ENCODE peak calls at places on chromosomes 12 and 14, in ten cellular contexts. Q is ovary; M is IMR-90; H is Peyer's patch; K is naive thymus-derived CD4-positive, alpha-beta T cell; Y is A549; U is esophagus muscularis mucosa; G is CD4-positive, CD25-positive, alpha-beta regulatory T cell; B is HCT116; P is left ventricle myocardium inferior. X is an unnamed sample.

GRCh38 chr14:89117017-89117416 is 292.6 kb downstream of the TTC8 start:
- DNase-seq in Q (no peak), M (no peak), H (no peak), K (no peak), Y (no peak), U (no peak), G (no peak), B (no peak), P (no peak), X (no peak)

GRCh38 chr12:122048156-122048555 is 26.5 kb downstream of the BCL7A start:
- DNase-seq in Q (no peak), M (peak; percentile 26), H (no peak), K (no peak), Y (no peak), U (no peak), G (no peak), B (no peak), P (no peak), X (no peak)

GRCh38 chr14:55938249-55938791 is 179.9 kb upstream of the PELI2 start:
- DNase-seq in Q (no peak), M (peak; percentile 19), H (no peak), K (no peak), Y (no peak), U (peak; percentile 57), G (no peak), B (no peak), P (peak; percentile 55), X (no peak)

GRCh38 chr14:39668449-39668848 is 236.2 kb upstream of the FBXO33 start:
- DNase-seq in Q (no peak), M (no peak), H (no peak), K (no peak), Y (no peak), U (no peak), G (no peak), B (no peak), P (no peak), X (no peak)

GRCh38 chr12:28176295-28176694 is 14.0 kb upstream of the CCDC91 start:
- DNase-seq in Q (no peak), M (no peak), H (no peak), K (no peak), Y (no peak), U (no peak), G (no peak), B (no peak), P (no peak), X (no peak)

GRCh38 chr12:69225251-69225910 is 14.0 kb upstream of the CPSF6 start:
- DNase-seq in Q (no peak), M (no peak), H (no peak), K (no peak), Y (no peak), U (no peak), G (no peak), B (no peak), P (no peak), X (no peak)

GRCh38 chr14:74606727-74607126 is 5.3 kb downstream of the LTBP2 start:
- DNase-seq in Q (no peak), M (no peak), H (no peak), K (no peak), Y (no peak), U (no peak), G (no peak), B (no peak), P (no peak), X (no peak)

GRCh38 chr14:85532570-85532969 is 2.6 kb downstream of the FLRT2 start:
- DNase-seq in Q (no peak), M (no peak), H (no peak), K (no peak), Y (no peak), U (no peak), G (no peak), B (no peak), P (no peak), X (no peak)

GRCh38 chr14:105303949-105304348 is 3.1 kb upstream of the BRF1 start:
- DNase-seq in Q (no peak), M (no peak), H (no peak), K (no peak), Y (no peak), U (no peak), G (no peak), B (peak; percentile 10), P (no peak), X (no peak)

DNA sequence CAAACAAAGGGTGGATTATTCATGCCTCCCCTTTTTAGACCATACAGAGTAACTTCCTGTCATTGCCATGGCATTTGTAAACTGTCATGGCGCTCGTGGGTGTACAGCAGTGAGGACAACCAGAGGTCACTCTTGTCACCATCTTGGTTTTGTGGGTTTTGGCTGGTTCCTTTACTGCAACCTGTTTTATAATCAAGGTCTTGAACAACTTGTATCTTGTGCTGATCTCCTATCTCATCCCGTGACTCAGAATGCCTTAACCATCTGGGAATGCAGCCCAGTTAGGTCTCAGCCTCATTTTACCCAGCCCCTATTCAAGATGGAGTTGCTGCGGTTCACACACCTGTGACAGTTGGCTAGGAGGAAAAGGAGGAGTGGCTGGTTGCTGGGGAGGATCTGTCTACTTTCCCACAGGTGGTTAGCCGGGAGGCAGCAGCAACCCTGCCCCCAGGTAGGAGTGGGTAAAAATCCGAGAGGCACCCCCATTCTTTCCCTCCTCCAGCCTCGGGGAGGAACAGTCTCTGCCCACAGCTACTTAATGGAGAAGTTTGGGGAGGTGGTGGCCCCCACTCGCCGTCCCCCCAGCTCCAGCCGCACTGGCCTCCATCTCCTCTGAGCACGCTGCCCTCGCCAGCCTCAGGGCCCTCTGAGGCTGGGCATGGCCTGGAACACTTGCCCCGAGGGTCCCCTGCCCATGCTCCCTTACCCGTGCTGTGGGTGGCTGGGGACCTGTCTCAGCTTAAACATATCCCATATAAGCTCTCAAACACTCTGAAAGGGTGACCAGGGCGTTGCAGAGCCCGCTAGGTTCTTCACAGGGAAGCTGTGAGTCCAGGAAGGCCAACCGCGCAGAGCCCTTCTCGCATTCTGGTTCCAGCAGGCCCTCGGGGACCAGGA is 41.7 kb downstream of the SMIM41 start:
- DNase-seq in Q (no peak), M (peak; percentile 53), H (no peak), K (no peak), Y (no peak), U (no peak), G (no peak), B (no peak), P (no peak), X (no peak)
- H3K4me1 ChIP-seq in Q (peaks cover 1% of the 10 kb centered on the region), M (no peaks in the 10 kb centered on the region), H (peaks cover 17% of the 10 kb centered on the region), K (no peaks in the 10 kb centered on the region), Y (peaks cover 5% of the 10 kb centered on the region), U (peaks cover 20% of the 10 kb centered on the region), G (peaks cover 6% of the 10 kb centered on the region), B (peaks cover 26% of the 10 kb centered on the region), P (peaks cover 32% of the 10 kb centered on the region), X (peaks cover 6% of the 10 kb centered on the region)

DNA sequence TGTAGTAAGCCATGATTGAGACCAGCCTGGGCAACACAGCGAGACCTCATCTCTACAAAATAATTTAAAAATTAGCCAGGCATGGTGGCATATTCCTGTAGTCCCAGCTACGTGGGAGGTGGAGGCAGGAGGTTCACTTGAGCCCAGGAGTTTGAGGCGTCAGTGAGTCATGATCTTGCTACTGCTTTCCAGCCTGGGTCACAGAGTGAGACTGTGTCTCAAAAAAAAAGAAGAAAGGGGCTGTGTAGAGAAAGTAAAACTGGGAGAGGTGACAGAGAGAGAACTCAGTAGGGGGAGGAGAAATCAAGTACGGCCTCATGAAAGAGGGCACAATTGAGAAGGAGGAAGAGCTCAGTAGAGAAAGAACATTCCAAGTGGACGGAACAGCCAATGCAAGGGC is 12.4 kb downstream of the TECPR2 start:
- DNase-seq in Q (no peak), M (no peak), H (no peak), K (no peak), Y (no peak), U (no peak), G (no peak), B (no peak), P (no peak), X (no peak)
- H3K27ac ChIP-seq in Q (no peak overlapping the region), M (no peak overlapping the region), H (no peak overlapping the region), K (no peak overlapping the region), Y (no peak overlapping the region), U (no peak overlapping the region), G (no peak overlapping the region), B (no peak overlapping the region), P (no peak overlapping the region), X (no peak overlapping the region)

GRCh38 chr12:113777751-113778150 is 188.4 kb downstream of the RBM19 start:
- DNase-seq in Q (no peak), M (no peak), H (no peak), K (no peak), Y (no peak), U (no peak), G (no peak), B (no peak), P (no peak), X (no peak)

GRCh38 chr12:113776536-113776935 is 189.6 kb downstream of the RBM19 start:
- DNase-seq in Q (no peak), M (no peak), H (no peak), K (no peak), Y (no peak), U (no peak), G (no peak), B (no peak), P (no peak), X (no peak)

GRCh38 chr12:113772505-113773030 is 193.6 kb downstream of the RBM19 start:
- DNase-seq in Q (no peak), M (no peak), H (no peak), K (no peak), Y (no peak), U (no peak), G (no peak), B (no peak), P (no peak), X (no peak)

GRCh38 chr12:113778432-113779128 is 187.5 kb downstream of the RBM19 start:
- DNase-seq in Q (no peak), M (no peak), H (no peak), K (no peak), Y (no peak), U (no peak), G (no peak), B (no peak), P (no peak), X (no peak)

GRCh38 chr12:113774526-113774925 is 191.6 kb downstream of the RBM19 start:
- DNase-seq in Q (no peak), M (no peak), H (no peak), K (no peak), Y (no peak), U (no peak), G (no peak), B (no peak), P (no peak), X (no peak)
- H3K4me3 ChIP-seq in Q (no peak overlapping the region), M (no peak overlapping the region), H (no peak overlapping the region), K (no peak overlapping the region), Y (no peak overlapping the region), U (no peak overlapping the region), G (no peak overlapping the region), B (no peak overlapping the region), P (no peak overlapping the region), X (no peak overlapping the region)

GRCh38 chr14:61713724-61714437 is 18.6 kb downstream of the HIF1A start:
- DNase-seq in Q (no peak), M (no peak), H (no peak), K (no peak), Y (no peak), U (no peak), G (no peak), B (no peak), P (no peak), X (no peak)
- H3K4me1 ChIP-seq in Q (peaks cover 18% of the 10 kb centered on the region), M (peaks cover 20% of the 10 kb centered on the region), H (peaks cover 40% of the 10 kb centered on the region), K (peaks cover 65% of the 10 kb centered on the region), Y (peaks cover 97% of the 10 kb centered on the region), U (peaks cover 89% of the 10 kb centered on the region), G (peaks cover 37% of the 10 kb centered on the region), B (peaks cover 15% of the 10 kb centered on the region), P (peaks cover 91% of the 10 kb centered on the region), X (peaks cover 60% of the 10 kb centered on the region)